ENCODE peak calls at places on chromosomes 11 and 22, in ten cellular contexts. K, C, U, D, O, T, I, E, F and Q are unnamed samples.

GRCh38 chr22:42879371-42880021 is 22.4 kb upstream of the ARFGAP3 start:
- DNase-seq in F (no peak), U (no peak), D (no peak), T (no peak), K (no peak), C (no peak), I (no peak), E (no peak), O (no peak), Q (no peak)

GRCh38 chr11:63879598-63879997 is 37.4 kb downstream of the RCOR2 start:
- DNase-seq in E (no peak), C (no peak), K (no peak), D (no peak), T (no peak), O (no peak), I (no peak), U (no peak), F (no peak), Q (no peak)

GRCh38 chr11:23856654-23857053 is 640.2 kb upstream of the LUZP2 start:
- DNase-seq in I (no peak), T (peak), D (no peak), O (no peak), C (no peak), F (no peak), U (no peak), E (no peak), K (no peak), Q (no peak)

GRCh38 chr11:132610216-132610615 is 922.1 kb downstream of the OPCML start:
- DNase-seq in C (no peak), K (no peak), D (no peak), F (no peak), I (no peak), T (peak), O (no peak), E (no peak), U (no peak), Q (no peak)

GRCh38 chr11:10490398-10491232 is 35.6 kb downstream of the AMPD3 start:
- DNase-seq in T (peak), E (peak), U (peak), F (peak), D (peak), K (peak), O (no peak), C (no peak), I (no peak), Q (no peak)

GRCh38 chr11:114180301-114181055 is 115.7 kb upstream of the NNMT start:
- DNase-seq in K (peak), E (peak), C (no peak), T (no peak), U (no peak), I (peak), D (peak), F (no peak), O (peak), Q (no peak)

GRCh38 chr11:78432058-78432515 is 14.5 kb upstream of the GAB2 start:
- DNase-seq in I (peak), O (peak), D (peak), C (no peak), K (peak), T (no peak), U (no peak), F (peak), E (no peak), Q (no peak)

GRCh38 chr11:25317221-25317620 is 820.4 kb downstream of the LUZP2 start:
- DNase-seq in F (no peak), K (no peak), E (no peak), O (no peak), I (no peak), U (no peak), D (no peak), C (no peak), T (no peak), Q (no peak)

GRCh38 chr22:22085702-22086500 is 103.3 kb upstream of the TOP3B start:
- DNase-seq in I (no peak), F (no peak), K (no peak), O (no peak), U (no peak), C (no peak), T (no peak), E (no peak), D (no peak), Q (no peak)

GRCh38 chr22:39498368-39498767 is 3.7 kb upstream of the MIEF1 start:
- DNase-seq in F (no peak), I (no peak), O (no peak), D (no peak), T (no peak), E (no peak), K (no peak), C (no peak), U (no peak), Q (no peak)

GRCh38 chr22:25406510-25407210 is 157.8 kb upstream of the GRK3 start:
- DNase-seq in E (no peak), U (no peak), O (no peak), I (no peak), D (no peak), K (no peak), C (no peak), T (no peak), F (no peak), Q (no peak)

GRCh38 chr22:42902875-42903510 is 45.9 kb upstream of the ARFGAP3 start:
- DNase-seq in E (no peak), D (no peak), K (no peak), O (no peak), T (peak), F (no peak), U (no peak), I (peak), C (no peak), Q (no peak)

GRCh38 chr11:128764617-128765095 is 70.8 kb downstream of the FLI1 start:
- DNase-seq in U (no peak), E (no peak), C (no peak), F (no peak), T (no peak), K (no peak), I (no peak), O (no peak), D (no peak), Q (no peak)

GRCh38 chr11:1483445-1483961 is 3.1 kb downstream of the MOB2 start:
- DNase-seq in F (no peak), T (no peak), U (no peak), E (peak), O (no peak), I (no peak), D (no peak), K (no peak), C (no peak), Q (no peak)

GRCh38 chr11:94111660-94112059 is 17.0 kb upstream of the PANX1 start:
- DNase-seq in I (no peak), E (no peak), C (no peak), F (no peak), O (no peak), D (no peak), K (no peak), T (no peak), U (no peak), Q (no peak)

GRCh38 chr11:8229299-8230177 is 34.1 kb downstream of the LMO1 start:
- DNase-seq in U (no peak), F (no peak), T (no peak), O (no peak), E (no peak), K (no peak), C (no peak), I (no peak), D (no peak), Q (no peak)

GRCh38 chr11:65609236-65609635 is 4.8 kb downstream of the MAP3K11 start:
- DNase-seq in F (no peak), I (no peak), D (no peak), U (no peak), O (no peak), K (no peak), C (no peak), E (no peak), T (peak), Q (no peak)

GRCh38 chr11:67274768-67275605 is 8.7 kb downstream of the GRK2 start:
- DNase-seq in T (no peak), O (no peak), E (peak), C (peak), U (no peak), F (peak), I (peak), D (no peak), K (no peak), Q (no peak)

GRCh38 chr11:95501761-95502266 is 270.8 kb upstream of the SESN3 start:
- DNase-seq in K (no peak), F (peak), I (no peak), C (no peak), O (no peak), D (no peak), U (no peak), E (no peak), T (no peak), Q (no peak)

GRCh38 chr11:45857834-45858492 is 10.7 kb downstream of the CRY2 start:
- DNase-seq in F (no peak), D (no peak), C (no peak), U (peak), K (no peak), E (peak), T (peak), I (no peak), O (no peak), Q (no peak)

GRCh38 chr11:118790357-118791014 is 478 bp downstream of the DDX6 start:
- DNase-seq in U (no peak), O (peak), F (peak), C (peak), K (no peak), I (peak), E (peak), D (peak), T (peak), Q (peak)

GRCh38 chr22:36384766-36385400 is 2.9 kb downstream of the MYH9 start:
- DNase-seq in U (no peak), I (peak), O (peak), F (peak), T (peak), K (no peak), D (no peak), E (no peak), C (no peak), Q (no peak)

GRCh38 chr11:105609832-105610781 is at the start of gene GRIA4:
- DNase-seq in O (peak), I (peak), E (peak), K (no peak), D (peak), U (no peak), F (peak), C (no peak), T (peak), Q (no peak)

GRCh38 chr11:108853864-108854263 is 189.0 kb downstream of the DDX10 start:
- DNase-seq in F (no peak), T (peak), U (no peak), K (no peak), I (no peak), E (no peak), C (no peak), O (peak), D (no peak), Q (peak)

GRCh38 chr11:129230006-129230405 is 37.9 kb upstream of the ARHGAP32 start:
- DNase-seq in C (no peak), D (no peak), E (no peak), F (no peak), U (no peak), O (no peak), K (no peak), T (peak), I (no peak), Q (no peak)

GRCh38 chr22:33605686-33606085 is 314.6 kb downstream of the LARGE1 start:
- DNase-seq in E (no peak), F (no peak), K (no peak), U (no peak), T (no peak), I (no peak), C (no peak), D (no peak), O (no peak), Q (no peak)

GRCh38 chr11:67349457-67349856 is 3.9 kb downstream of the POLD4 start:
- DNase-seq in O (no peak), I (no peak), F (no peak), K (no peak), C (no peak), U (no peak), D (no peak), T (no peak), E (no peak), Q (no peak)

GRCh38 chr11:11010624-11011127 is 152.8 kb upstream of the ZBED5 start:
- DNase-seq in D (peak), I (peak), K (peak), F (peak), T (peak), O (no peak), C (no peak), U (no peak), E (no peak), Q (no peak)

GRCh38 chr22:46678785-46679700 is 58.9 kb downstream of the GRAMD4 start:
- DNase-seq in T (peak), C (no peak), E (no peak), F (no peak), U (no peak), I (no peak), O (no peak), K (no peak), D (no peak), Q (no peak)

GRCh38 chr22:25844601-25845000 is 102.6 kb downstream of the MYO18B start:
- DNase-seq in U (no peak), C (no peak), F (no peak), I (no peak), K (no peak), E (no peak), D (no peak), T (no peak), O (no peak), Q (no peak)

GRCh38 chr11:128884703-128885338 is 6.3 kb upstream of the KCNJ5 start:
- DNase-seq in F (peak), D (peak), I (peak), C (no peak), U (no peak), T (peak), O (peak), E (no peak), K (peak), Q (peak)

GRCh38 chr11:12200359-12201015 is 90.1 kb downstream of the MICAL2 start:
- DNase-seq in T (peak), K (no peak), O (no peak), F (no peak), E (no peak), I (no peak), D (no peak), U (peak), C (no peak), Q (no peak)

DNA sequence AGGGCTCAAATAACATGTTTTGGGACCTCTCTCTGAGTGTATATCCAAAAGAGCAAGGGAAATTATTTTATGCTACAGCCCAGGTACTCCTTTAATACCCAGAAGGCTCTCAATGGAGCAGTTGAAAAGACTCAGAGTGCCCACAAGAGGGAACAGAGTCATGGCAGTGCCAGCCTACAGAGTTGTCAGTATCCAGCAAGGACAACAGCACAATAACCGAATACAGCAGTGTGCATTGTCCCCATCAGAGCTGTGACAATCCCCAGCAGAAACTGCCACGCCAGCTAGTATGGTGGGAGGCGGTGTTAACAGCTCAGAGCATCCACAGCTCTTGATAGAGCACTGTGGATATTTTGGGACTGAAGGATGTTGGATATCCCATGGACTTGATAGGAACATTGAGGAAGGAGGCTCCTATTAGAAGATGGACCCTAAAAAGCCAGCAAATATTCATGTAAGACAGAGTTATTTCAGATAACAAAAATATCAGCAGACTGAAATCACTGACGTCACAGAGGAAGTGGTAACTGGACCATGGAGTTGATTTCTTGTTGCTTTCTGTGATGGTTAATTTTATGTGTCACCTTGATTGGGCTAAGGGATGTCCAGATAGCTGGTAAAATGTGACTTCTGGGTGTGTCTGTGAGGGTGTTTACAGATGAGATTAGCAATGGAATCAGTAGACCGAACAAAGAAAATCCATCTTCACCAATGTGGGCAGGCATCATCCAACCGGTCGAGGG is 17.7 kb upstream of the PAFAH1B2 start:
- DNase-seq in D (no peak), T (no peak), I (no peak), F (no peak), K (no peak), O (no peak), U (no peak), E (peak), C (no peak), Q (no peak)
- TF ChIP-seq CTCF in D (no peak), T (no peak), I (no peak), F (no peak), K (no peak), O (no peak), U (no peak), E (no peak), C (no peak), Q (no peak)

GRCh38 chr22:20577549-20577975 is 70.2 kb downstream of the MED15 start:
- DNase-seq in I (no peak), T (no peak), E (no peak), C (no peak), O (no peak), K (no peak), U (no peak), D (no peak), F (no peak), Q (no peak)
- TF ChIP-seq CTCF in I (no peak), T (no peak), E (no peak), C (no peak), O (no peak), K (no peak), U (no peak), D (no peak), F (no peak), Q (no peak)

GRCh38 chr11:91796999-91797398 is 427.6 kb upstream of the FAT3 start:
- DNase-seq in T (no peak), K (no peak), D (peak), U (no peak), I (no peak), C (no peak), E (no peak), F (no peak), O (no peak), Q (no peak)
- TF ChIP-seq CTCF in T (no peak), K (no peak), D (no peak), U (no peak), I (no peak), C (no peak), E (no peak), F (no peak), O (no peak), Q (no peak)

GRCh38 chr11:126647735-126648134 is 292.2 kb downstream of the ST3GAL4 start:
- DNase-seq in O (no peak), I (no peak), D (peak), F (no peak), T (peak), U (peak), K (no peak), E (no peak), C (no peak), Q (no peak)
- TF ChIP-seq CTCF in O (no peak), I (no peak), D (no peak), F (no peak), T (no peak), U (no peak), K (no peak), E (no peak), C (no peak), Q (no peak)

GRCh38 chr11:119916568-119916967 is 187.6 kb upstream of the NECTIN1 start:
- DNase-seq in O (no peak), E (no peak), D (no peak), I (no peak), C (no peak), F (no peak), U (no peak), K (no peak), T (no peak), Q (no peak)
- TF ChIP-seq CTCF in O (no peak), E (no peak), D (no peak), I (no peak), C (no peak), F (no peak), U (no peak), K (no peak), T (no peak), Q (no peak)

DNA sequence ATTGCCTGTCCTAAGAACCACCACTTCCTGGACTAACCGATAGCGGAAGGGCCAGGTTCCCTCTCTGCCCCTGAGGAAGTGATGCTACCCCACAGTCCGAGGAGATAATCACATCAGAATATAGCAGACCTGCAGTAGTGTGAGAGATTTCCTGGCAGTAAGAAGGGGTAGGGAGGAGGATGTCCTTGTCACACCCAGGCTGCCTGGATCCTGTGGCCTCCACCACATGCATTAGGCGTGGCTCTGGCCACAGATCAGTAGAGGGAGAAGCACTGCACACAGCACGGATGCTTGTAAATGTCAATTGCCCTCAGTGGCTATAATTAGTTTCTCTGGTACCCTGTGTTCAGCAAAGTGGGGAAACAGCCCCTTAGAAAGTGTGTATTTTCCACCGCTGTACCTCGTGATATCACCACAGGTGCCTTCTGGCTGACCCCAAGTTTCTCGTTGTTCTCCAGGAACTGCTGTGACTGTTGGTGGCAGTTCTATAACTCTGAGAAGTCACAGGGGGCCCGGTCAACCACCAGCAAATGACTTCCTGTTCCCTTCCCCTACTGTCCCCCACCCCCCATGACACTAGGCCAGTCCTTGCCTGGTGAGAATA is 61.8 kb downstream of the UBASH3B start:
- DNase-seq in I (no peak), U (no peak), O (no peak), K (no peak), T (no peak), F (no peak), D (no peak), C (peak), E (no peak), Q (peak)
- TF ChIP-seq CTCF in I (no peak), U (no peak), O (no peak), K (no peak), T (no peak), F (no peak), D (no peak), C (no peak), E (no peak), Q (no peak)